ENCODE peak calls at places on chromosome 18, in seven cellular contexts. W is right cardiac atrium; N is AG04450; F is naive thymus-derived CD8-positive, alpha-beta T cell; Z is stimulated activated CD4-positive, alpha-beta T cell treated with anti-CD3 and anti-CD28 coated beads, Interleukin-1b, Interleukin-23, amount 100 ng/mL, for 24 hours; O is HCEC 1CT; A is Caki2. Q is an unnamed sample.

GRCh38 chr18:3710712-3711269 is 260.8 kb downstream of the TGIF1 start:
- DNase-seq in W (peak), N (no peak), F (no peak), Z (no peak), O (no peak), A (peak), Q (peak)

GRCh38 chr18:47881752-47882455 is 48.6 kb downstream of the SMAD2 start:
- DNase-seq in W (no peak), N (peak), F (no peak), Z (no peak), O (peak), A (peak), Q (no peak)

GRCh38 chr18:28469946-28470345 is 293.0 kb upstream of the CDH2 start:
- DNase-seq in W (no peak), N (no peak), F (no peak), Z (no peak), O (no peak), A (no peak), Q (no peak)

GRCh38 chr18:76953186-76953982 is 131.0 kb downstream of the ZNF236 start:
- DNase-seq in W (peak), N (no peak), F (no peak), Z (no peak), O (no peak), A (no peak), Q (peak)

GRCh38 chr18:9898792-9899549 is 13.2 kb downstream of the TXNDC2 start:
- DNase-seq in W (no peak), N (no peak), F (no peak), Z (no peak), O (peak), A (peak), Q (no peak)

GRCh38 chr18:80108739-80109675 is at the start of gene ADNP2:
- DNase-seq in W (peak), N (peak), F (peak), Z (peak), O (peak), A (peak), Q (peak)

GRCh38 chr18:907880-908512 is 3.3 kb downstream of the ADCYAP1 start:
- DNase-seq in W (no peak), N (no peak), F (no peak), Z (no peak), O (no peak), A (no peak), Q (no peak)

GRCh38 chr18:10290244-10291240 is 163.9 kb upstream of the APCDD1 start:
- DNase-seq in W (no peak), N (no peak), F (no peak), Z (no peak), O (no peak), A (no peak), Q (no peak)

GRCh38 chr18:57980573-57981348 is 63.3 kb upstream of the NEDD4L start:
- DNase-seq in W (no peak), N (no peak), F (no peak), Z (no peak), O (no peak), A (no peak), Q (no peak)

GRCh38 chr18:11728247-11728646 is 39.2 kb downstream of the GNAL start:
- DNase-seq in W (no peak), N (no peak), F (no peak), Z (no peak), O (no peak), A (peak), Q (peak)

GRCh38 chr18:48667276-48668254 is 128.7 kb downstream of the CTIF start:
- DNase-seq in W (no peak), N (no peak), F (no peak), Z (no peak), O (peak), A (peak), Q (no peak)

GRCh38 chr18:26471027-26471426 is 77.3 kb downstream of the KCTD1 start:
- DNase-seq in W (no peak), N (no peak), F (no peak), Z (no peak), O (no peak), A (peak), Q (no peak)

GRCh38 chr18:75203456-75204261 is 5.3 kb downstream of the PTGR3 start:
- DNase-seq in W (no peak), N (no peak), F (no peak), Z (no peak), O (no peak), A (no peak), Q (no peak)

GRCh38 chr18:596288-596881 is 403 bp upstream of the CLUL1 start:
- DNase-seq in W (no peak), N (no peak), F (peak), Z (no peak), O (no peak), A (peak), Q (peak)

GRCh38 chr18:56124186-56124585 is 514.2 kb downstream of the TXNL1 start:
- DNase-seq in W (no peak), N (peak), F (no peak), Z (no peak), O (peak), A (no peak), Q (no peak)

GRCh38 chr18:48955528-48956261 is 4.9 kb upstream of the SMAD7 start:
- DNase-seq in W (peak), N (no peak), F (no peak), Z (no peak), O (peak), A (no peak), Q (peak)

GRCh38 chr18:22324191-22325131 is 93.3 kb downstream of the CTAGE1 start:
- DNase-seq in W (peak), N (no peak), F (no peak), Z (no peak), O (no peak), A (no peak), Q (peak)

GRCh38 chr18:2979027-2979570 is 33.8 kb downstream of the LPIN2 start:
- DNase-seq in W (no peak), N (peak), F (no peak), Z (no peak), O (peak), A (peak), Q (no peak)

GRCh38 chr18:34542625-34543024 is 167.5 kb upstream of the DTNA start:
- DNase-seq in W (no peak), N (no peak), F (no peak), Z (no peak), O (no peak), A (no peak), Q (no peak)

GRCh38 chr18:48590678-48591077 is 51.8 kb downstream of the CTIF start:
- DNase-seq in W (no peak), N (peak), F (no peak), Z (no peak), O (peak), A (no peak), Q (no peak)

GRCh38 chr18:61085751-61086150 is 247.5 kb upstream of the CDH20 start:
- DNase-seq in W (no peak), N (no peak), F (no peak), Z (no peak), O (no peak), A (no peak), Q (no peak)

GRCh38 chr18:55515946-55516710 is 71.9 kb downstream of the TCF4 start:
- DNase-seq in W (no peak), N (no peak), F (no peak), Z (no peak), O (peak), A (no peak), Q (no peak)

GRCh38 chr18:32891130-32891529 is 118.3 kb upstream of the KLHL14 start:
- DNase-seq in W (no peak), N (no peak), F (no peak), Z (no peak), O (no peak), A (no peak), Q (no peak)

GRCh38 chr18:49021076-49021432 is 70.3 kb upstream of the SMAD7 start:
- DNase-seq in W (no peak), N (no peak), F (no peak), Z (no peak), O (no peak), A (no peak), Q (peak)

GRCh38 chr18:79458131-79458838 is 62.6 kb downstream of the NFATC1 start:
- DNase-seq in W (peak), N (peak), F (no peak), Z (no peak), O (no peak), A (peak), Q (peak)

GRCh38 chr18:8778386-8778785 is 73.0 kb downstream of the MTCL1 start:
- DNase-seq in W (no peak), N (no peak), F (no peak), Z (no peak), O (no peak), A (no peak), Q (no peak)

GRCh38 chr18:24173997-24174396 is 35.1 kb downstream of the CABYR start:
- DNase-seq in W (no peak), N (no peak), F (no peak), Z (no peak), O (no peak), A (no peak), Q (no peak)

GRCh38 chr18:2070636-2071035 is 500.7 kb downstream of the METTL4 start:
- DNase-seq in W (no peak), N (no peak), F (no peak), Z (no peak), O (no peak), A (no peak), Q (no peak)